ENCODE peak calls at places on chromosomes 4 and X, in six cellular contexts. G, O, Z, C, N and M are unnamed samples.

GRCh38 chr4:122806981-122807679 is 19.5 kb upstream of the FGF2 start:
- DNase-seq in G (no peak), O (no peak), Z (no peak), C (no peak), N (no peak), M (no peak)

GRCh38 chr4:137621056-137621455 is 88.8 kb upstream of the PCDH18 start:
- DNase-seq in G (no peak), O (no peak), Z (no peak), C (no peak), N (no peak), M (no peak)

GRCh38 chrX:46165411-46165810 is 379.8 kb downstream of the ZNF674 start:
- DNase-seq in G (no peak), O (no peak), Z (no peak), C (no peak), N (no peak), M (no peak)

GRCh38 chrX:133376422-133376821 is 38.9 kb downstream of the GPC4 start:
- DNase-seq in G (no peak), O (no peak), Z (no peak), C (no peak), N (no peak), M (no peak)

GRCh38 chr4:158782539-158783360 is 13.9 kb downstream of the FNIP2 start:
- DNase-seq in G (no peak), O (no peak), Z (no peak), C (no peak), N (no peak), M (no peak)

GRCh38 chr4:139961344-139961948 is 192.5 kb downstream of the MAML3 start:
- DNase-seq in G (no peak), O (no peak), Z (no peak), C (no peak), N (no peak), M (no peak)

GRCh38 chr4:32140636-32141035 is 1420.5 kb downstream of the PCDH7 start:
- DNase-seq in G (no peak), O (no peak), Z (no peak), C (no peak), N (no peak), M (no peak)

GRCh38 chrX:17933856-17934255 is 72.8 kb upstream of the RAI2 start:
- DNase-seq in G (no peak), O (no peak), Z (no peak), C (no peak), N (no peak), M (no peak)

GRCh38 chr4:25881187-25881586 is 18.4 kb upstream of the SEL1L3 start:
- DNase-seq in G (no peak), O (no peak), Z (no peak), C (no peak), N (no peak), M (no peak)

GRCh38 chrX:79138658-79139241 is 5.7 kb upstream of the GPR174 start:
- DNase-seq in G (peak), O (no peak), Z (no peak), C (no peak), N (no peak), M (no peak)

GRCh38 chr4:122602277-122603142 is 18.4 kb downstream of the IL21 start:
- DNase-seq in G (no peak), O (no peak), Z (no peak), C (no peak), N (no peak), M (no peak)

GRCh38 chr4:60588556-60588955 is 611.6 kb upstream of the ADGRL3 start:
- DNase-seq in G (no peak), O (no peak), Z (no peak), C (no peak), N (no peak), M (no peak)

GRCh38 chr4:95465010-95465409 is 83.8 kb downstream of the UNC5C start:
- DNase-seq in G (no peak), O (no peak), Z (no peak), C (no peak), N (no peak), M (no peak)

GRCh38 chrX:3295731-3296130 is 50.7 kb downstream of the MXRA5 start:
- DNase-seq in G (peak), O (peak), Z (no peak), C (no peak), N (no peak), M (no peak)

GRCh38 chrX:107470198-107470597 is 20.7 kb downstream of the FRMPD3 start:
- DNase-seq in G (peak), O (no peak), Z (no peak), C (no peak), N (no peak), M (no peak)

GRCh38 chr4:23959401-23960148 is 69.7 kb upstream of the PPARGC1A start:
- DNase-seq in G (no peak), O (no peak), Z (no peak), C (no peak), N (no peak), M (no peak)

GRCh38 chr4:120753854-120754253 is 168.7 kb downstream of the PRDM5 start:
- DNase-seq in G (peak), O (no peak), Z (no peak), C (no peak), N (no peak), M (no peak)

GRCh38 chr4:129839687-129840086 is 743.7 kb downstream of the C4orf33 start:
- DNase-seq in G (no peak), O (no peak), Z (no peak), C (no peak), N (no peak), M (no peak)

GRCh38 chrX:107574054-107574683 is 54.1 kb upstream of the PRPS1 start:
- DNase-seq in G (no peak), O (no peak), Z (no peak), C (no peak), N (no peak), M (no peak)

GRCh38 chrX:73943900-73944581 is 359.9 kb upstream of the ZCCHC13 start:
- DNase-seq in G (peak), O (peak), Z (peak), C (peak), N (peak), M (peak)

GRCh38 chr4:11182586-11183357 is 245.9 kb downstream of the HS3ST1 start:
- DNase-seq in G (no peak), O (no peak), Z (no peak), C (no peak), N (no peak), M (no peak)

GRCh38 chrX:156002517-156002916 is 5.0 kb downstream of the IL9R start:
- DNase-seq in G (no peak), O (no peak), Z (no peak), C (no peak), N (no peak), M (no peak)

GRCh38 chr4:930827-931193 is 1.3 kb downstream of the GAK start:
- DNase-seq in G (no peak), O (no peak), Z (no peak), C (no peak), N (no peak), M (no peak)

GRCh38 chr4:138405934-138406567 is 163.9 kb upstream of the SLC7A11 start:
- DNase-seq in G (no peak), O (no peak), Z (no peak), C (no peak), N (no peak), M (no peak)

GRCh38 chrX:130688360-130688759 is 214.6 kb downstream of the ENOX2 start:
- DNase-seq in G (no peak), O (no peak), Z (no peak), C (no peak), N (no peak), M (no peak)

DNA sequence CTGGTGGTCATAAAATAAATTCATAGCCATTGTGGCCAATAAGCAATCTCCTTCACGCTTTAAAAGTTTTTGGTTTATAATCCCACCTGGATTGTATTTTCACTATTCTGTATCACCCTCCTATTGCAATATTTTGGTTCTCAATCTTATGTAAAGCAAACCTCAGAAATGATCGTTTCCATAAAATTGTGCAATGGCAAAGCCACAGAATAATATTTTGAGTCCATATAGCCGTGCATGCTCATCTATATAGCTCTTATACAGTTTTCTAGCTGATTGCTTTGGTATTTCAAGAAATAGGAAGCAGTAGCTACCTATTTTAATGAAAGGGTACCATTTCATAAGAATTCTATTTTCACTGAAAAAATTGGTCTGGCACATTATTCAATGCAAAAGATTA is 10.0 kb upstream of the HAND2 start:
- DNase-seq in G (no peak), O (no peak), Z (no peak), C (no peak), N (no peak), M (no peak)
- H3K27ac ChIP-seq in G (no peak), O (no peak), Z (no peak), C (no peak), N (no peak), M (no peak)

DNA sequence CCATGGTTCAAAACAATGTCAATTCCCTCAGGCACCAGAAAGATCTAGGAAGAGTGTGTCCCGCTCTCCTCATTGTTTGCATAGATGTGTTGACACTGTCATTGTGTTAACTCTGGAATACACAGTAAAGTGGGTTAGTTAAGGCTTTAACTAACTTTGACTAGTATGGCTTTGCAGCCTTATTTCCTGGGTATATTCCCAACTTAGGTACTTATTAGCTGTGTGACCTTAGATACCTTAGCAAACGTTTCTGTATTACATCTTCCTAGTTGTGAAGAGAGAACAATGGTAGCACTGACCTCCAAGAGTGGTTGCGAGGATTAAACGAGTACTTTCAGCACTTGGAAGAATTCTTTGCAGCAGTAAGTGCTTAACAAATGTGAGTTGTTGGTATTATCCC is 97.6 kb upstream of the PGRMC2 start:
- DNase-seq in G (no peak), O (no peak), Z (no peak), C (no peak), N (no peak), M (no peak)
- H3K27ac ChIP-seq in G (no peak), O (no peak), Z (peak), C (no peak), N (no peak), M (no peak)

GRCh38 chr4:169756971-169757574 is 671 bp downstream of the HPF1 start:
- DNase-seq in G (no peak), O (no peak), Z (no peak), C (no peak), N (no peak), M (no peak)

DNA sequence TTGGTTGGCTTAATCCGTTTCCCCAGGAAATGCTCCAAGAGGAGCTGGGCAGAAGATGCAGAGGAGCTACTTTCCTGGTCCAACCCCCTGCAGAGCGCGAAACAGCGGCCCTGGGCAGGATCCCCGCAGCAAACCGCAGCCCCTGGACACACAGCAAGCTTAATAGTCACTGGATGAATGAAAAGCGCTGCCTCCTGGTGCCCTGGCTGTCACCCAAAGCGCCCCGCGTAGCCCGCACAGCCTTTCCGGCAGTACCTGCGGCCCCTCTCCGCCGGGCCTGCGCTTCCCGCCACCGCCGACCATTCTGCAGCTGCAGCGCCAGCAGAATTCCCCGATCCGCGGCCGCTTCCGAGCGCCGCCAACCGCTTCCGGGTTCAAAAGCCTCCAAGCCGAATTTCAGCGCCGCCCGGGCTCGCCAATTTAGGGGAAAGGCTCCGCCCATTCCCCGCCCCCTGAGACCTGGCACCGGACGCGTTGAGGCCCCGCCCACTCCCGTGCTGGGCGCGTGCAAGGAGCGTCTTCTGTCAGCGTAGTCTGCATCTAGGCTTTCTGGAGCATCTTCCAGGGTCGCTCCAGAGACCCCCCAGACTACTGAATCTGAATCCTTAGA is at the start of gene HPF1:
- DNase-seq in G (peak), O (peak), Z (peak), C (peak), N (peak), M (peak)
- H3K27ac ChIP-seq in G (peak), O (no peak), Z (peak), C (peak), N (peak), M (peak)

GRCh38 chr4:151313306-151314028 is 11.9 kb downstream of the SH3D19 start:
- DNase-seq in G (no peak), O (no peak), Z (no peak), C (no peak), N (no peak), M (no peak)

GRCh38 chr4:151316645-151317044 is 8.8 kb downstream of the SH3D19 start:
- DNase-seq in G (no peak), O (no peak), Z (no peak), C (no peak), N (no peak), M (no peak)

GRCh38 chr4:151314509-151314908 is 10.9 kb downstream of the SH3D19 start:
- DNase-seq in G (no peak), O (no peak), Z (no peak), C (no peak), N (no peak), M (no peak)

GRCh38 chr4:151318310-151319006 is 6.9 kb downstream of the SH3D19 start:
- DNase-seq in G (no peak), O (no peak), Z (no peak), C (no peak), N (no peak), M (no peak)

GRCh38 chr4:151315212-151315886 is 10.1 kb downstream of the SH3D19 start:
- DNase-seq in G (no peak), O (no peak), Z (no peak), C (no peak), N (no peak), M (no peak)
- H3K27ac ChIP-seq in G (no peak), O (no peak), Z (peak), C (no peak), N (peak), M (no peak)

GRCh38 chrX:39338583-39338982 is 537.3 kb downstream of the MID1IP1 start:
- DNase-seq in G (no peak), O (no peak), Z (no peak), C (no peak), N (no peak), M (no peak)
- H3K27ac ChIP-seq in G (no peak), O (no peak), Z (no peak), C (no peak), N (no peak), M (no peak)

DNA sequence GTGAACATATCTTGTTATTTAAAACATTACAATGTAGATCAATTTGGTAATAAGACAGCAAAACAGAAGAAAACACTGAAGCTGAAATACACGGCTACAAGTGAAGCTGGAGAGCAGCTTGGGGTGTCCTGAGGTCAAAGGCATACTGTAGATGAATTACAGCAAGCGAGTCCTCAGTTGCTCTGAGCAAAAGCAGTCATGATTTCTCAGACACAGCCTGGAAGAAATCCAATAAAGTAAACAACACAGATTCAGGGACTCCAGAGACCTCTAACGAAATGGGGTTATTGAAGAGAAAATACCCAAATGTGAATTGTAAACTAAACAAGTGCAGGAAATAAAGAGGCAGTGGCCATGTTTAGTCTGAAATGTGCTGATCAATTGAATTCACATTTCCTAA is 324.4 kb downstream of the CAMK2D start:
- DNase-seq in G (no peak), O (no peak), Z (no peak), C (no peak), N (no peak), M (no peak)
- H3K27ac ChIP-seq in G (no peak), O (no peak), Z (peak), C (no peak), N (no peak), M (no peak)